ENCODE peak calls at places on chromosomes 16 and 17, in five cellular contexts. B is fibroblast of pulmonary artery, V is A549, M is aorta, L is AG04449. F is an unnamed sample.

GRCh38 chr16:68287276-68288251 is 23.2 kb downstream of the SLC7A6OS start:
- DNase-seq in B (peak; percentile 86), V (peak; percentile 27), M (peak; percentile 90), L (peak; percentile 40), F (no peak)

GRCh38 chr16:84247844-84248243 is 8.0 kb upstream of the KCNG4 start:
- DNase-seq in B (no peak), V (no peak), M (no peak), L (no peak), F (peak; percentile 20)

GRCh38 chr17:66021757-66022156 is 170.2 kb downstream of the CEP112 start:
- DNase-seq in B (no peak), V (no peak), M (no peak), L (no peak), F (no peak)

GRCh38 chr16:88017006-88017405 is 65.8 kb downstream of the BANP start:
- DNase-seq in B (no peak), V (no peak), M (no peak), L (no peak), F (no peak)

GRCh38 chr17:45976755-45977505 is 22.1 kb upstream of the STH start:
- DNase-seq in B (peak; percentile 24), V (no peak), M (no peak), L (no peak), F (no peak)

GRCh38 chr16:68658258-68658973 is 13.3 kb downstream of the CDH3 start:
- DNase-seq in B (peak; percentile 45), V (peak; percentile 53), M (no peak), L (peak; percentile 54), F (no peak)

GRCh38 chr16:29927523-29927905 is 1.5 kb upstream of the KCTD13 start:
- DNase-seq in B (no peak), V (no peak), M (no peak), L (no peak), F (no peak)

GRCh38 chr17:15947331-15947730 is 2.4 kb downstream of the ADORA2B start:
- DNase-seq in B (peak; percentile 45), V (no peak), M (no peak), L (no peak), F (no peak)

GRCh38 chr17:15934866-15935265 is 10.1 kb upstream of the ADORA2B start:
- DNase-seq in B (no peak), V (no peak), M (no peak), L (no peak), F (no peak)

GRCh38 chr17:58200024-58200633 is 7.6 kb downstream of the EPX start:
- DNase-seq in B (peak; percentile 53), V (peak; percentile 80), M (peak; percentile 64), L (no peak), F (no peak)

GRCh38 chr16:27639588-27640276 is 89.8 kb downstream of the KATNIP start:
- DNase-seq in B (peak; percentile 73), V (peak; percentile 53), M (no peak), L (peak; percentile 10), F (no peak)

GRCh38 chr17:74780443-74781238 is 4.5 kb upstream of the NAT9 start:
- DNase-seq in B (no peak), V (peak; percentile 76), M (no peak), L (no peak), F (no peak)

GRCh38 chr16:55333690-55334089 is 9.7 kb downstream of the IRX6 start:
- DNase-seq in B (no peak), V (no peak), M (no peak), L (no peak), F (no peak)

GRCh38 chr16:87583453-87584131 is 18.7 kb upstream of the JPH3 start:
- DNase-seq in B (peak; percentile 68), V (no peak), M (peak; percentile 57), L (no peak), F (no peak)

GRCh38 chr17:61368049-61368831 is 31.4 kb upstream of the TBX2 start:
- DNase-seq in B (no peak), V (no peak), M (no peak), L (no peak), F (no peak)

GRCh38 chr16:82627811-82628339 is 1.1 kb downstream of the CDH13 start:
- DNase-seq in B (peak; percentile 30), V (no peak), M (peak; percentile 63), L (no peak), F (no peak)
- H3K4me3 ChIP-seq in B (peak overlapping the region; percentile 71), V (no peak overlapping the region), M (peak overlapping the region; percentile 86), L (peak overlapping the region; percentile 76), F (peak overlapping the region; percentile 69)

GRCh38 chr16:10619271-10619849 is 39.0 kb upstream of the EMP2 start:
- DNase-seq in B (no peak), V (no peak), M (no peak), L (no peak), F (no peak)
- H3K4me3 ChIP-seq in B (no peak overlapping the region), V (no peak overlapping the region), M (no peak overlapping the region), L (no peak overlapping the region), F (no peak overlapping the region)

DNA sequence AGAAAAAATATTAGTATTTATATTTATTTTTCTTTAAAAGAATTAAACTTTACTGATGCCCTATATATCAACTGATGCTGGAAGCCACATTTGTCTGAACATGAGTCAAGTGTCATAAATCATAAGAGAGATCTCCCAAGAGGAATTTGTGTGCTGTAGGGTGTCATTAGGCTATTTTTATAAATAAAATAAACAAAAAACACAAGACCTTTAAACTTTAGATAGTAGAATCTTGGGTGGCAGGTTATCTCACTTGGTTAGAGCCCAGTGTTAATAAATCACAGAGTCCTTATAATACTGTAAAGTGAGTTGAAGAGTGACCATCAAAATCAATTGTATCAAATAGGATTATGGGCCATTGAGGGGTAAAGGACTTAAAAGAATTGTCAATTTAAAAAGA is 21.3 kb upstream of the CPD start:
- DNase-seq in B (no peak), V (no peak), M (no peak), L (no peak), F (no peak)
- H3K4me3 ChIP-seq in B (no peak overlapping the region), V (no peak overlapping the region), M (no peak overlapping the region), L (no peak overlapping the region), F (no peak overlapping the region)

DNA sequence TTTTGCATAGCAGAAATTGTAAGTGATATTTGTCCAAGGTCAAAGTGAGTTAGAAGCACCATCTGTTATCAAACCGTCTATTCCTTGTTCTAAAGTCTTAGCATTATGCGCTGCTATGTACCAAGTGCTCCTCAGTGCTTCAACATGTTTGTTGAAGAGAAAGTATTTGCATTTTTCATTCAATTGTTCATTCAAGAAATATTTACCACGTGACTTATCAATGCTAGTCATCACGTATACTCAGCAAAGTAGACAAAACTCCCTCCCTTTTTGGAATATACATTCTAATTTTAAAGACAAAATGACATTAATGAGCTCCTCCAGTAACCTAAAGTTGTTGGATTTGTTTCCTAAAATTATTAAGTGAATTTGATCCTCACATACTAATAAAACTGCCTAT is 388.0 kb upstream of the CDH8 start:
- DNase-seq in B (no peak), V (no peak), M (no peak), L (no peak), F (no peak)
- H3K4me3 ChIP-seq in B (no peak overlapping the region), V (no peak overlapping the region), M (no peak overlapping the region), L (no peak overlapping the region), F (no peak overlapping the region)

F was measured in epithelial cell of proximal tubule.